ENCODE peak calls at places on chromosomes 12 and 14, in seven cellular contexts. E is CD4-positive, alpha-beta memory T cell; K is GM06990; B is endodermal cell; N is transverse colon; Y is body of pancreas; H is kidney epithelial cell. D is an unnamed sample. For H3K36me3, the result is how much of the 10 kb centered on the place peaks cover.

GRCh38 chr14:72535485-72535884 is 358.4 kb downstream of the DPF3 start:
- DNase-seq in E (peak), K (peak), B (no peak), N (no peak), Y (no peak), H (no peak), D (no peak)

GRCh38 chr12:89648211-89648930 is 60.3 kb downstream of the ATP2B1 start:
- DNase-seq in E (no peak), K (no peak), B (peak), N (no peak), Y (no peak), H (no peak), D (peak)

GRCh38 chr14:25843761-25844470 is 753.9 kb downstream of the NOVA1 start:
- DNase-seq in E (no peak), K (no peak), B (no peak), N (no peak), Y (no peak), H (no peak), D (no peak)

GRCh38 chr14:73231874-73232851 is 5.1 kb upstream of the PAPLN start:
- DNase-seq in E (no peak), K (no peak), B (peak), N (no peak), Y (no peak), H (no peak), D (peak)

GRCh38 chr14:58752782-58753181 is 115.0 kb downstream of the DACT1 start:
- DNase-seq in E (no peak), K (no peak), B (no peak), N (peak), Y (peak), H (no peak), D (no peak)

GRCh38 chr12:19893514-19893913 is 454.2 kb downstream of the AEBP2 start:
- DNase-seq in E (no peak), K (no peak), B (no peak), N (no peak), Y (no peak), H (no peak), D (no peak)

GRCh38 chr14:54629183-54629582 is 62.3 kb downstream of the SAMD4A start:
- DNase-seq in E (no peak), K (no peak), B (no peak), N (no peak), Y (no peak), H (no peak), D (no peak)

GRCh38 chr12:14185441-14186192 is 179.9 kb upstream of the ATF7IP start:
- DNase-seq in E (peak), K (peak), B (peak), N (peak), Y (peak), H (no peak), D (peak)

GRCh38 chr12:77796775-77797174 is 33.9 kb upstream of the NAV3 start:
- DNase-seq in E (no peak), K (no peak), B (no peak), N (no peak), Y (no peak), H (peak), D (no peak)

GRCh38 chr14:30553311-30553989 is 5.5 kb upstream of the G2E3 start:
- DNase-seq in E (no peak), K (no peak), B (no peak), N (no peak), Y (no peak), H (no peak), D (no peak)

GRCh38 chr14:29805415-29806123 is 122.1 kb downstream of the PRKD1 start:
- DNase-seq in E (no peak), K (no peak), B (no peak), N (peak), Y (peak), H (peak), D (no peak)

GRCh38 chr14:77423423-77423822 is at the start of gene NOXRED1:
- DNase-seq in E (no peak), K (no peak), B (no peak), N (no peak), Y (no peak), H (no peak), D (no peak)
- H3K36me3 ChIP-seq in E (under half), K (under half), B (half or more), N (under half), Y (under half), H (under half), D (under half)

GRCh38 chr12:28563926-28564325 is 373.7 kb downstream of the CCDC91 start:
- DNase-seq in E (no peak), K (no peak), B (no peak), N (no peak), Y (no peak), H (no peak), D (no peak)
- H3K4me3 ChIP-seq in E (no peak), K (no peak), B (no peak), N (no peak), Y (no peak), H (no peak), D (no peak)

GRCh38 chr14:105854600-105855245 is 328.3 kb downstream of the TMEM121 start:
- DNase-seq in E (no peak), K (no peak), B (peak), N (peak), Y (no peak), H (no peak), D (no peak)
- H3K36me3 ChIP-seq in E (under half), K (under half), B (under half), N (under half), Y (under half), H (under half), D (under half)

DNA sequence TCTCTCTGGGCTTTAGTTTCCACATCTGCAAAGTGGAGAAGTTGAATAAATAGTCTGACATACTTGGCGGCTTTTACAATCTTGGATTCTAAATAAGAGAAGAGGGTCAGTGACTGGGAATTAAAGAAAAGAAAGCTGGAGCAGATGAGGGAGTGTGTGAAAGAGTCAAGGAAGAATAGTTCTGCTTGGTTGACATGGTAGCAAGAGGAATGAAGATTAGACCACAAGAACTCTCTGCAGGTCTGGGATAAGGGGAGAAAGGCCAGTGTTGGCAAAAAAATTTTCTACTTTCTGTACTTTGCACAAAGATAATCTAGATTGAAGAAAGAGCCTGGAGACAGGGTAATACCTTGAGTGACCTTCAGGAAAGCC is 5.9 kb downstream of the ITGB7 start:
- DNase-seq in E (no peak), K (no peak), B (no peak), N (no peak), Y (no peak), H (no peak), D (no peak)
- H3K4me3 ChIP-seq in E (no peak), K (peak), B (no peak), N (no peak), Y (no peak), H (no peak), D (no peak)

D was measured in neural progenitor cell.